ENCODE peak calls at places on chromosomes 13 and 19, in five cellular contexts. One of them, this sample, is unnamed.

GRCh38 chr13:30581582-30581981 is 36.1 kb upstream of the USPL1 start:
- DNase-seq in aorta: no peak
- DNase-seq in testis: no peak
- DNase-seq in NCI-H1417: peak
- DNase-seq in EL: peak
- DNase-seq in this sample: no peak

GRCh38 chr13:113802090-113802531 is 43.1 kb downstream of the TMEM255B start:
- DNase-seq in aorta: peak
- DNase-seq in testis: peak
- DNase-seq in NCI-H1417: no peak
- DNase-seq in EL: peak
- DNase-seq in this sample: no peak

GRCh38 chr13:104553156-104553555 is 1486.9 kb upstream of the SLC10A2 start:
- DNase-seq in aorta: no peak
- DNase-seq in testis: no peak
- DNase-seq in NCI-H1417: no peak
- DNase-seq in EL: peak
- DNase-seq in this sample: no peak

GRCh38 chr13:51435002-51435578 is 17.7 kb downstream of the INTS6 start:
- DNase-seq in aorta: no peak
- DNase-seq in testis: no peak
- DNase-seq in NCI-H1417: peak
- DNase-seq in EL: peak
- DNase-seq in this sample: peak

GRCh38 chr13:99757756-99758464 is 213.7 kb downstream of the ZIC5 start:
- DNase-seq in aorta: no peak
- DNase-seq in testis: no peak
- DNase-seq in NCI-H1417: peak
- DNase-seq in EL: no peak
- DNase-seq in this sample: no peak

GRCh38 chr13:21849323-21849722 is 178.4 kb downstream of the FGF9 start:
- DNase-seq in aorta: no peak
- DNase-seq in testis: peak
- DNase-seq in NCI-H1417: peak
- DNase-seq in EL: no peak
- DNase-seq in this sample: peak

GRCh38 chr19:17332677-17333581 is 1.7 kb downstream of the ANO8 start:
- DNase-seq in aorta: peak
- DNase-seq in testis: peak
- DNase-seq in NCI-H1417: peak
- DNase-seq in EL: peak
- DNase-seq in this sample: no peak

GRCh38 chr19:40588110-40588854 is 11.6 kb downstream of the SHKBP1 start:
- DNase-seq in aorta: no peak
- DNase-seq in testis: no peak
- DNase-seq in NCI-H1417: no peak
- DNase-seq in EL: peak
- DNase-seq in this sample: no peak

GRCh38 chr13:109569938-109570711 is 216.3 kb downstream of the IRS2 start:
- DNase-seq in aorta: no peak
- DNase-seq in testis: no peak
- DNase-seq in NCI-H1417: no peak
- DNase-seq in EL: no peak
- DNase-seq in this sample: no peak

GRCh38 chr19:40150170-40150569 is 41.1 kb upstream of the MAP3K10 start:
- DNase-seq in aorta: no peak
- DNase-seq in testis: no peak
- DNase-seq in NCI-H1417: no peak
- DNase-seq in EL: no peak
- DNase-seq in this sample: no peak

This sample was measured in NCI-H1105 treated with DMSO at 0.1 percent for 48 hours.